ENCODE peak calls at places on chromosomes 2 and 18, in eight cellular contexts. Q is Calu3; I is D341Med; B is pulmonary artery endothelial cell; S is colonic mucosa; G is H7; R is transverse colon; W is CD8-positive, alpha-beta T cell. X is an unnamed sample.

GRCh38 chr2:144830543-144830942 is 310.6 kb upstream of the ZEB2 start:
- DNase-seq in S (no peak), W (no peak), G (no peak), Q (no peak), R (no peak), I (no peak), B (no peak), X (peak; percentile 7)

GRCh38 chr2:158502984-158503383 is 46.2 kb downstream of the PKP4 start:
- DNase-seq in B (no peak), Q (no peak), R (no peak), W (no peak), S (no peak), G (no peak), I (no peak), X (peak; percentile 24)

GRCh38 chr2:74181739-74182138 is 3.1 kb upstream of the MOB1A start:
- DNase-seq in W (no peak), G (no peak), S (no peak), I (peak; percentile 66), Q (no peak), R (peak; percentile 57), B (no peak), X (no peak)

GRCh38 chr2:151085101-151085640 is 176.5 kb downstream of the RBM43 start:
- DNase-seq in B (no peak), I (no peak), G (no peak), S (no peak), Q (no peak), W (no peak), R (no peak), X (no peak)

GRCh38 chr2:216574046-216574445 is 59.2 kb upstream of the IGFBP2 start:
- DNase-seq in G (no peak), R (no peak), I (no peak), S (no peak), B (no peak), W (no peak), Q (no peak), X (peak; percentile 44)

GRCh38 chr2:135839713-135840112 is 2.7 kb upstream of the LCT start:
- DNase-seq in G (no peak), S (no peak), I (no peak), B (peak; percentile 32), Q (no peak), R (no peak), W (no peak), X (peak; percentile 63)

GRCh38 chr2:83459456-83459855 is 999.6 kb downstream of the SUCLG1 start:
- DNase-seq in I (no peak), Q (no peak), B (no peak), R (no peak), S (no peak), G (no peak), W (no peak), X (no peak)

GRCh38 chr2:199660167-199660566 is 190.8 kb downstream of the FTCDNL1 start:
- DNase-seq in B (no peak), I (no peak), G (no peak), Q (no peak), W (no peak), R (no peak), S (no peak), X (no peak)

GRCh38 chr2:63865159-63865799 is 23.6 kb downstream of the UGP2 start:
- DNase-seq in I (no peak), Q (peak; percentile 31), G (no peak), W (no peak), R (no peak), B (no peak), S (no peak), X (no peak)

GRCh38 chr2:25207078-25207545 is 38.7 kb upstream of the POMC start:
- DNase-seq in R (no peak), B (no peak), I (peak; percentile 7), S (no peak), G (peak; percentile 79), Q (no peak), W (no peak), X (no peak)

GRCh38 chr18:532023-532422 is 31.5 kb upstream of the COLEC12 start:
- DNase-seq in Q (peak; percentile 40), W (no peak), G (no peak), I (no peak), S (no peak), R (no peak), B (no peak), X (no peak)

GRCh38 chr2:121360566-121361300 is 75.7 kb upstream of the TFCP2L1 start:
- DNase-seq in W (no peak), G (no peak), R (peak; percentile 49), S (peak; percentile 67), B (peak; percentile 49), I (no peak), Q (peak; percentile 49), X (peak; percentile 50)

GRCh38 chr18:45449761-45450227 is 165.5 kb upstream of the SLC14A2 start:
- DNase-seq in R (peak; percentile 38), G (no peak), S (peak; percentile 53), I (no peak), Q (no peak), B (no peak), W (no peak), X (peak; percentile 47)

GRCh38 chr18:78974115-78974740 is 5.4 kb upstream of the SALL3 start:
- DNase-seq in R (no peak), I (peak; percentile 59), B (no peak), W (no peak), Q (no peak), S (no peak), G (peak; percentile 91), X (no peak)

GRCh38 chr2:218691234-218691633 is 19.3 kb downstream of the STK36 start:
- DNase-seq in B (no peak), Q (no peak), W (no peak), R (no peak), G (no peak), S (no peak), I (no peak), X (no peak)

GRCh38 chr2:218402491-218402901 is 2.8 kb downstream of the CTDSP1 start:
- DNase-seq in Q (no peak), S (no peak), B (no peak), I (no peak), W (no peak), R (no peak), G (peak; percentile 34), X (no peak)

GRCh38 chr2:45259547-45260160 is 250.4 kb upstream of the SIX2 start:
- DNase-seq in R (no peak), S (no peak), G (no peak), Q (no peak), W (no peak), I (no peak), B (no peak), X (no peak)

GRCh38 chr2:134764164-134764563 is 45.4 kb upstream of the TMEM163 start:
- DNase-seq in G (no peak), S (no peak), B (no peak), Q (no peak), R (no peak), W (no peak), I (no peak), X (no peak)

GRCh38 chr2:205683179-205683978 is 1.1 kb downstream of the NRP2 start:
- DNase-seq in G (no peak), R (no peak), B (no peak), W (no peak), S (no peak), I (no peak), Q (no peak), X (no peak)

GRCh38 chr2:38708900-38709321 is 42.2 kb downstream of the SRSF7 start:
- DNase-seq in I (no peak), S (no peak), B (no peak), G (no peak), Q (no peak), R (no peak), W (no peak), X (no peak)

GRCh38 chr18:33116376-33116775 is 324.1 kb downstream of the CCDC178 start:
- DNase-seq in Q (peak; percentile 79), S (peak; percentile 86), W (no peak), I (no peak), R (peak; percentile 82), B (no peak), G (no peak), X (no peak)

GRCh38 chr2:68943581-68944568 is 8.8 kb downstream of the GKN2 start:
- DNase-seq in G (peak; percentile 66), Q (peak; percentile 63), W (peak; percentile 55), I (peak; percentile 75), S (peak; percentile 65), R (peak; percentile 59), B (no peak), X (peak; percentile 55)

GRCh38 chr2:59909147-59909546 is 644.3 kb downstream of the BCL11A start:
- DNase-seq in B (no peak), G (no peak), W (no peak), R (no peak), S (no peak), I (no peak), Q (no peak), X (no peak)

GRCh38 chr2:234571620-234572407 is 74.9 kb upstream of the ARL4C start:
- DNase-seq in R (no peak), B (no peak), S (no peak), I (no peak), G (no peak), Q (no peak), W (no peak), X (no peak)

GRCh38 chr18:54162431-54162830 is 62.0 kb downstream of the MBD2 start:
- DNase-seq in I (no peak), B (no peak), S (no peak), G (no peak), Q (no peak), W (no peak), R (no peak), X (peak; percentile 72)

GRCh38 chr2:150425121-150425559 is 62.3 kb downstream of the RND3 start:
- DNase-seq in B (no peak), G (peak; percentile 48), Q (no peak), W (no peak), S (no peak), R (no peak), I (no peak), X (no peak)

GRCh38 chr2:100321881-100322820 is at the start of gene LONRF2:
- DNase-seq in Q (peak; percentile 66), W (no peak), I (peak; percentile 32), G (peak; percentile 79), B (no peak), S (no peak), R (no peak), X (no peak)

GRCh38 chr2:132463719-132464118 is 47.1 kb downstream of the GPR39 start:
- DNase-seq in Q (no peak), R (no peak), I (no peak), S (no peak), B (no peak), W (no peak), G (no peak), X (no peak)

GRCh38 chr2:113117594-113118262 is 9.7 kb upstream of the IL1RN start:
- DNase-seq in G (no peak), B (no peak), W (no peak), S (peak; percentile 68), R (peak; percentile 46), Q (peak; percentile 90), I (no peak), X (peak; percentile 78)

GRCh38 chr2:116952254-116952653 is 862.2 kb upstream of the DDX18 start:
- DNase-seq in Q (peak; percentile 2), R (peak; percentile 7), G (peak; percentile 4), W (no peak), I (peak; percentile 33), S (peak; percentile 17), B (no peak), X (no peak)

GRCh38 chr2:227407601-227408089 is 19.9 kb upstream of the SCYGR1 start:
- DNase-seq in R (peak; percentile 31), I (no peak), W (no peak), B (no peak), G (no peak), S (no peak), Q (peak; percentile 80), X (no peak)

GRCh38 chr2:100752628-100753333 is 67.2 kb upstream of the NPAS2 start:
- DNase-seq in Q (no peak), S (no peak), I (no peak), G (no peak), R (no peak), W (no peak), B (no peak), X (peak; percentile 72)

GRCh38 chr2:225270861-225271260 is 128.6 kb upstream of the NYAP2 start:
- DNase-seq in R (no peak), S (no peak), Q (peak; percentile 53), W (no peak), G (no peak), B (no peak), I (no peak), X (peak; percentile 45)

GRCh38 chr2:158914731-158915130 is 53.7 kb upstream of the TANC1 start:
- DNase-seq in R (no peak), G (no peak), Q (no peak), B (no peak), I (no peak), S (no peak), W (no peak), X (peak; percentile 41)

X was measured in brain microvascular endothelial cell.